ENCODE peak calls at places on chromosomes 1 and 21, in eight cellular contexts. G, O, N, E, T, A, U and D are unnamed samples.

GRCh38 chr1:119982006-119982405 is 85.7 kb upstream of the ADAM30 start:
- DNase-seq in N (no peak), A (no peak), E (no peak), U (peak), G (no peak), T (no peak), O (no peak), D (no peak)

GRCh38 chr1:44784094-44785026 is 3.6 kb downstream of the BEST4 start:
- DNase-seq in N (no peak), O (no peak), E (no peak), U (no peak), A (no peak), G (peak), T (peak), D (no peak)

GRCh38 chr1:115182012-115182715 is 92.9 kb upstream of the TSPAN2 start:
- DNase-seq in T (no peak), G (no peak), N (no peak), E (no peak), U (peak), O (no peak), A (no peak), D (no peak)

GRCh38 chr1:66521736-66522365 is 12.1 kb upstream of the SGIP1 start:
- DNase-seq in G (no peak), E (no peak), N (no peak), T (peak), O (no peak), U (peak), A (no peak), D (peak)

GRCh38 chr1:32972814-32973428 is 8.3 kb upstream of the RNF19B start:
- DNase-seq in N (peak), G (no peak), A (no peak), U (no peak), E (no peak), O (no peak), T (peak), D (peak)

GRCh38 chr1:108897865-108898720 is 21.3 kb downstream of the GPSM2 start:
- DNase-seq in N (no peak), T (peak), E (no peak), G (no peak), U (no peak), O (no peak), A (peak), D (peak)

GRCh38 chr1:24159366-24159765 is 16.4 kb upstream of the IL22RA1 start:
- DNase-seq in T (no peak), E (no peak), A (no peak), O (no peak), N (no peak), U (no peak), G (no peak), D (no peak)

GRCh38 chr1:22414244-22414751 is 37.4 kb upstream of the ZBTB40 start:
- DNase-seq in A (no peak), T (peak), O (no peak), G (no peak), U (no peak), N (peak), E (no peak), D (no peak)

GRCh38 chr1:234929369-234929768 is 199.3 kb downstream of the TOMM20 start:
- DNase-seq in U (no peak), T (no peak), E (no peak), N (no peak), G (no peak), O (no peak), A (no peak), D (no peak)

GRCh38 chr1:214570442-214570841 is 19.0 kb upstream of the PTPN14 start:
- DNase-seq in U (no peak), N (no peak), A (no peak), G (no peak), O (no peak), E (no peak), T (no peak), D (no peak)

GRCh38 chr1:230348386-230349022 is 77.6 kb downstream of the PGBD5 start:
- DNase-seq in E (no peak), N (no peak), U (no peak), O (no peak), T (no peak), G (no peak), A (no peak), D (no peak)

GRCh38 chr1:221708076-221708571 is 33.8 kb downstream of the DUSP10 start:
- DNase-seq in N (no peak), T (peak), G (no peak), O (peak), E (no peak), A (peak), U (no peak), D (no peak)

GRCh38 chr21:43767498-43767979 is 8.6 kb downstream of the CSTB start:
- DNase-seq in G (no peak), O (no peak), U (no peak), N (no peak), T (no peak), E (no peak), A (no peak), D (no peak)

GRCh38 chr1:156627313-156627880 is 8.2 kb downstream of the HAPLN2 start:
- DNase-seq in N (peak), T (peak), U (peak), E (no peak), A (peak), O (no peak), G (peak), D (peak)

GRCh38 chr1:4778056-4778455 is 123.6 kb downstream of the AJAP1 start:
- DNase-seq in G (no peak), N (no peak), A (peak), U (no peak), T (peak), E (peak), O (no peak), D (no peak)

GRCh38 chr1:37485902-37486679 is 11.7 kb downstream of the ZC3H12A start:
- DNase-seq in G (no peak), T (no peak), U (no peak), O (no peak), A (no peak), E (no peak), N (no peak), D (no peak)

GRCh38 chr1:1006305-1007159 is 6.6 kb upstream of the HES4 start:
- DNase-seq in N (peak), G (no peak), E (no peak), A (no peak), U (no peak), O (no peak), T (peak), D (no peak)

GRCh38 chr1:43796111-43796581 is 88.8 kb downstream of the ST3GAL3 start:
- DNase-seq in U (no peak), A (no peak), G (no peak), O (no peak), T (no peak), N (no peak), E (no peak), D (peak)

GRCh38 chr1:111656093-111657017 is 36.8 kb downstream of the RAP1A start:
- DNase-seq in N (peak), G (no peak), A (peak), T (peak), E (peak), O (no peak), U (peak), D (peak)

GRCh38 chr1:16093611-16094010 is 20.2 kb upstream of the FAM131C start:
- DNase-seq in U (no peak), G (no peak), N (no peak), A (no peak), O (no peak), T (no peak), E (no peak), D (no peak)

GRCh38 chr1:48530727-48531351 is 58.8 kb upstream of the SPATA6 start:
- DNase-seq in U (no peak), A (peak), O (no peak), G (peak), E (peak), T (peak), N (peak), D (peak)

GRCh38 chr1:24416666-24417391 is 1.2 kb downstream of the NIPAL3 start:
- DNase-seq in G (no peak), N (peak), E (peak), O (no peak), U (peak), T (peak), A (no peak), D (no peak)

GRCh38 chr1:17212487-17213121 is 7.7 kb downstream of the PADI1 start:
- DNase-seq in O (peak), T (peak), G (peak), U (no peak), E (no peak), N (peak), A (no peak), D (peak)

GRCh38 chr1:31932491-31933316 is 5.5 kb downstream of the PTP4A2 start:
- DNase-seq in U (no peak), E (no peak), A (no peak), T (peak), N (no peak), G (no peak), O (no peak), D (no peak)

GRCh38 chr1:183103577-183103976 is 80.4 kb downstream of the LAMC1 start:
- DNase-seq in T (no peak), N (no peak), E (no peak), G (no peak), O (no peak), A (no peak), U (no peak), D (no peak)

GRCh38 chr1:8495928-8496401 is 178.1 kb downstream of the SLC45A1 start:
- DNase-seq in G (peak), A (no peak), O (peak), U (no peak), T (peak), E (no peak), N (no peak), D (no peak)

GRCh38 chr1:231161711-231162299 is at the start of gene TRIM67:
- DNase-seq in E (no peak), N (no peak), A (no peak), U (no peak), T (peak), O (no peak), G (no peak), D (peak)

GRCh38 chr1:95467036-95467435 is 233.0 kb downstream of the RWDD3 start:
- DNase-seq in O (no peak), T (peak), N (no peak), E (no peak), U (no peak), A (peak), G (no peak), D (peak)

GRCh38 chr1:117735045-117735992 is 129.5 kb downstream of the TENT5C start:
- DNase-seq in T (peak), E (no peak), G (peak), U (no peak), O (no peak), N (peak), A (peak), D (no peak)

GRCh38 chr1:234849824-234850223 is 239.8 kb upstream of the IRF2BP2 start:
- DNase-seq in T (peak), A (no peak), E (no peak), G (no peak), O (no peak), N (no peak), U (no peak), D (no peak)

GRCh38 chr1:16718908-16719533 is 21.3 kb upstream of the RNU1-4 start:
- DNase-seq in T (no peak), A (no peak), N (no peak), E (no peak), O (no peak), G (no peak), U (no peak), D (no peak)

GRCh38 chr1:19772053-19772452 is 27.7 kb downstream of the TMCO4 start:
- DNase-seq in U (no peak), O (no peak), T (no peak), N (no peak), G (no peak), A (no peak), E (no peak), D (no peak)